ENCODE peak calls at places on chromosomes 3 and 15, in seven cellular contexts. One of them, this sample, is unnamed.

GRCh38 chr3:64764386-64764929 is 76.7 kb upstream of the ADAMTS9 start:
- DNase-seq in tibial artery: no peak
- DNase-seq in PC-3: no peak
- DNase-seq in psoas muscle: no peak
- DNase-seq in heart right ventricle: no peak
- DNase-seq in IMR-90: no peak
- DNase-seq in CD8-positive, alpha-beta T cell: no peak
- DNase-seq in this sample: no peak

GRCh38 chr3:42185044-42185443 is 80.9 kb downstream of the CCK start:
- DNase-seq in CD8-positive, alpha-beta T cell: no peak
- DNase-seq in IMR-90: peak
- DNase-seq in psoas muscle: no peak
- DNase-seq in PC-3: peak
- DNase-seq in tibial artery: no peak
- DNase-seq in heart right ventricle: no peak
- DNase-seq in this sample: no peak

GRCh38 chr3:179681492-179682263 is 28.8 kb downstream of the USP13 start:
- DNase-seq in IMR-90: peak
- DNase-seq in tibial artery: no peak
- DNase-seq in psoas muscle: no peak
- DNase-seq in heart right ventricle: no peak
- DNase-seq in PC-3: no peak
- DNase-seq in CD8-positive, alpha-beta T cell: no peak
- DNase-seq in this sample: no peak

GRCh38 chr3:182740710-182741109 is 52.6 kb upstream of the ATP11B start:
- DNase-seq in tibial artery: no peak
- DNase-seq in IMR-90: no peak
- DNase-seq in psoas muscle: no peak
- DNase-seq in CD8-positive, alpha-beta T cell: no peak
- DNase-seq in heart right ventricle: no peak
- DNase-seq in PC-3: peak
- DNase-seq in this sample: no peak

GRCh38 chr15:42575188-42576039 is at the start of gene STARD9:
- DNase-seq in heart right ventricle: peak
- DNase-seq in tibial artery: peak
- DNase-seq in PC-3: peak
- DNase-seq in CD8-positive, alpha-beta T cell: peak
- DNase-seq in psoas muscle: peak
- DNase-seq in IMR-90: peak
- DNase-seq in this sample: peak

GRCh38 chr3:63872135-63872924 is 8.7 kb downstream of the ATXN7 start:
- DNase-seq in heart right ventricle: no peak
- DNase-seq in psoas muscle: no peak
- DNase-seq in tibial artery: no peak
- DNase-seq in PC-3: peak
- DNase-seq in IMR-90: peak
- DNase-seq in CD8-positive, alpha-beta T cell: no peak
- DNase-seq in this sample: no peak

GRCh38 chr3:182238141-182238540 is 526.4 kb downstream of the SOX2 start:
- DNase-seq in CD8-positive, alpha-beta T cell: no peak
- DNase-seq in tibial artery: no peak
- DNase-seq in psoas muscle: peak
- DNase-seq in heart right ventricle: peak
- DNase-seq in IMR-90: no peak
- DNase-seq in PC-3: no peak
- DNase-seq in this sample: peak

GRCh38 chr15:100945006-100945405 is 25.8 kb downstream of the LRRK1 start:
- DNase-seq in CD8-positive, alpha-beta T cell: no peak
- DNase-seq in tibial artery: no peak
- DNase-seq in PC-3: no peak
- DNase-seq in heart right ventricle: no peak
- DNase-seq in IMR-90: peak
- DNase-seq in psoas muscle: no peak
- DNase-seq in this sample: no peak

GRCh38 chr3:179146911-179147570 is 1.1 kb upstream of the PIK3CA start:
- DNase-seq in tibial artery: no peak
- DNase-seq in CD8-positive, alpha-beta T cell: no peak
- DNase-seq in psoas muscle: no peak
- DNase-seq in heart right ventricle: peak
- DNase-seq in PC-3: peak
- DNase-seq in IMR-90: peak
- DNase-seq in this sample: no peak

GRCh38 chr3:55719508-55719907 is 232.4 kb upstream of the WNT5A start:
- DNase-seq in heart right ventricle: no peak
- DNase-seq in IMR-90: no peak
- DNase-seq in PC-3: no peak
- DNase-seq in tibial artery: no peak
- DNase-seq in CD8-positive, alpha-beta T cell: no peak
- DNase-seq in psoas muscle: peak
- DNase-seq in this sample: no peak

GRCh38 chr3:183800221-183800863 is 25.0 kb downstream of the MAP6D1 start:
- DNase-seq in IMR-90: no peak
- DNase-seq in CD8-positive, alpha-beta T cell: no peak
- DNase-seq in tibial artery: no peak
- DNase-seq in heart right ventricle: no peak
- DNase-seq in psoas muscle: no peak
- DNase-seq in PC-3: no peak
- DNase-seq in this sample: no peak

GRCh38 chr15:75542386-75542797 is 36.7 kb downstream of the PTPN9 start:
- DNase-seq in CD8-positive, alpha-beta T cell: no peak
- DNase-seq in PC-3: no peak
- DNase-seq in IMR-90: no peak
- DNase-seq in tibial artery: no peak
- DNase-seq in heart right ventricle: no peak
- DNase-seq in psoas muscle: no peak
- DNase-seq in this sample: no peak

GRCh38 chr3:156135921-156136655 is 15.7 kb downstream of the KCNAB1 start:
- DNase-seq in heart right ventricle: no peak
- DNase-seq in IMR-90: no peak
- DNase-seq in tibial artery: no peak
- DNase-seq in CD8-positive, alpha-beta T cell: no peak
- DNase-seq in psoas muscle: no peak
- DNase-seq in PC-3: no peak
- DNase-seq in this sample: no peak

GRCh38 chr3:21462151-21462550 is 288.9 kb downstream of the ZNF385D start:
- DNase-seq in CD8-positive, alpha-beta T cell: no peak
- DNase-seq in IMR-90: no peak
- DNase-seq in tibial artery: no peak
- DNase-seq in psoas muscle: no peak
- DNase-seq in PC-3: no peak
- DNase-seq in heart right ventricle: no peak
- DNase-seq in this sample: no peak

GRCh38 chr3:73324203-73325155 is 263.0 kb downstream of the EBLN2 start:
- DNase-seq in tibial artery: no peak
- DNase-seq in heart right ventricle: no peak
- DNase-seq in PC-3: no peak
- DNase-seq in psoas muscle: no peak
- DNase-seq in CD8-positive, alpha-beta T cell: no peak
- DNase-seq in IMR-90: no peak
- DNase-seq in this sample: no peak

GRCh38 chr3:73094127-73094526 is 32.7 kb downstream of the EBLN2 start:
- DNase-seq in PC-3: no peak
- DNase-seq in tibial artery: no peak
- DNase-seq in CD8-positive, alpha-beta T cell: no peak
- DNase-seq in psoas muscle: no peak
- DNase-seq in IMR-90: no peak
- DNase-seq in heart right ventricle: no peak
- DNase-seq in this sample: no peak

GRCh38 chr3:39101022-39101689 is 6.3 kb downstream of the GORASP1 start:
- DNase-seq in tibial artery: no peak
- DNase-seq in IMR-90: peak
- DNase-seq in psoas muscle: no peak
- DNase-seq in CD8-positive, alpha-beta T cell: no peak
- DNase-seq in heart right ventricle: no peak
- DNase-seq in PC-3: peak
- DNase-seq in this sample: no peak

GRCh38 chr3:37743974-37744373 is 117.7 kb upstream of the CTDSPL start:
- DNase-seq in IMR-90: no peak
- DNase-seq in psoas muscle: no peak
- DNase-seq in PC-3: no peak
- DNase-seq in heart right ventricle: no peak
- DNase-seq in CD8-positive, alpha-beta T cell: no peak
- DNase-seq in tibial artery: no peak
- DNase-seq in this sample: no peak
- TF ChIP-seq CTCF in IMR-90: no peak
- TF ChIP-seq CTCF in psoas muscle: no peak
- TF ChIP-seq CTCF in PC-3: no peak
- TF ChIP-seq CTCF in heart right ventricle: no peak
- TF ChIP-seq CTCF in CD8-positive, alpha-beta T cell: no peak
- TF ChIP-seq CTCF in tibial artery: no peak
- TF ChIP-seq CTCF in this sample: no peak

DNA sequence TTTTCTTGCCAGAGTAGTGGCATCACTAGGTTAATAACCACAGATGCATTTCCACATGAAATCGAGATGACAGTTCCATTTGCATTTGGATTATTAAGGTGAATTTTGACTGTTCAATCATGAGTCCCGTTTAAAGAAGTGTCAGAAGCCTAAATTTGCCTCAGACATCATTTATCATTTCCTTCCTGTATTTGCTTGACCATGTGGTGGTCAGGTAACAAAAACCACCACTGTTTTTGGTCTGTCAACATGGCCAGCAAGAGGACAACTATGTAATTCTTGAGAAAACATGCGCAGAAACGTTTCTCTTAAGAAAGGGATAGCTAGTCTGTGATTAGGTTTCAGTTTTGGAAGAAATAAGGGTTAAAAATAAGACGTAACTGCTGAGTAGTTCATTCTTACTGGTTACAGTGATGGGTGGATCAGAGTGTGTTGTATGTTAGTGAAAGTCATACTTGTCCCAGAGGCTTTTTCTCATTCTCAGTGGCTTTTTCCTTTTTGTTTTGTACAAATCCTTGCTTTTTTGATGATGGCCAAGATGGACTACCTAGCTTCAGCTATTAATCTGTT is 204.5 kb downstream of the AKAP13 start:
- DNase-seq in IMR-90: no peak
- DNase-seq in heart right ventricle: no peak
- DNase-seq in tibial artery: no peak
- DNase-seq in CD8-positive, alpha-beta T cell: no peak
- DNase-seq in psoas muscle: no peak
- DNase-seq in PC-3: no peak
- DNase-seq in this sample: no peak
- H3K4me3 ChIP-seq in IMR-90: no peak
- H3K4me3 ChIP-seq in heart right ventricle: peak
- H3K4me3 ChIP-seq in tibial artery: no peak
- H3K4me3 ChIP-seq in CD8-positive, alpha-beta T cell: no peak
- H3K4me3 ChIP-seq in psoas muscle: peak
- H3K4me3 ChIP-seq in PC-3: no peak
- H3K4me3 ChIP-seq in this sample: no peak

GRCh38 chr3:197203714-197204146 is 94.7 kb downstream of the DLG1 start:
- DNase-seq in IMR-90: no peak
- DNase-seq in tibial artery: no peak
- DNase-seq in heart right ventricle: no peak
- DNase-seq in psoas muscle: no peak
- DNase-seq in PC-3: no peak
- DNase-seq in CD8-positive, alpha-beta T cell: no peak
- DNase-seq in this sample: no peak
- TF ChIP-seq CTCF in IMR-90: no peak
- TF ChIP-seq CTCF in tibial artery: no peak
- TF ChIP-seq CTCF in heart right ventricle: no peak
- TF ChIP-seq CTCF in psoas muscle: no peak
- TF ChIP-seq CTCF in PC-3: no peak
- TF ChIP-seq CTCF in CD8-positive, alpha-beta T cell: no peak
- TF ChIP-seq CTCF in this sample: no peak

DNA sequence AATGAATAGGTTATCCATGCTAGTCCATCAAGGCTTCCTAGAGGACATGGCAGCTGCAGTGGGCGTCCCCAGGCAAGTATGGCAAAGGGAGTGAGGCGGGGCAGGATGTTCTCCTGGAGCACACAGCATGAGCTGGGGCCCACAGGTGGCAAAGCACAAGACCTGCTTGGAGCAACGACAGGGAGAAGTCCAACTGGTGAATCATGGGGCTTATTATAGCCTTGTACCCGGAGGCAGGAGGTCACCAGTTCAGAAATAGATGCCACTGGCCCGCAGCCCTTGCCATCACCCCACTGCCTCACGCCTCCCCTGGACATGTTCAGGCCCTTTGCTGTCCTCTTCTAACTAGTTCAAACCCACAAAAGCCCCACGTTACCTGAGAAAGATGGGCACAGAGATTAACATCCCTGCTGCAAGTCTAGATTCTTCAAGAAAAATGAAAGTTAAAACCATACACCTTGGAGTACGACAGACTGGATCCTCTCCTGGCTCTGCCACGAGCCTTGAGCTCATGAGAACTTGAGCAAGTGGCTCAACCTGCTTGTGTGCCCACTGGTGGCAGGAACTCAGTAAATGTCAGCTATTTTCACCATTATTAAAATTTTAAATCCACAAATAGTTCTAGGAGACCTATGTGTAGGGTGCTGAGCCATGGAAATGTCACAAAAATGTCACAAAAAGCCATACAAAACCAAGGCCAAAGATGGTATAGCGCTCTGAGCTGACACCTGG is 1.8 kb upstream of the SRGAP3 start:
- DNase-seq in CD8-positive, alpha-beta T cell: no peak
- DNase-seq in PC-3: no peak
- DNase-seq in heart right ventricle: peak
- DNase-seq in psoas muscle: peak
- DNase-seq in IMR-90: no peak
- DNase-seq in tibial artery: no peak
- DNase-seq in this sample: no peak
- H3K4me3 ChIP-seq in CD8-positive, alpha-beta T cell: no peak
- H3K4me3 ChIP-seq in PC-3: no peak
- H3K4me3 ChIP-seq in heart right ventricle: no peak
- H3K4me3 ChIP-seq in psoas muscle: no peak
- H3K4me3 ChIP-seq in IMR-90: no peak
- H3K4me3 ChIP-seq in tibial artery: no peak
- H3K4me3 ChIP-seq in this sample: no peak

GRCh38 chr15:31300981-31301686 is 25.5 kb upstream of the KLF13 start:
- DNase-seq in CD8-positive, alpha-beta T cell: no peak
- DNase-seq in tibial artery: no peak
- DNase-seq in psoas muscle: peak
- DNase-seq in heart right ventricle: peak
- DNase-seq in IMR-90: no peak
- DNase-seq in PC-3: no peak
- DNase-seq in this sample: no peak

GRCh38 chr15:31297880-31298456 is 28.7 kb upstream of the KLF13 start:
- DNase-seq in tibial artery: no peak
- DNase-seq in heart right ventricle: no peak
- DNase-seq in CD8-positive, alpha-beta T cell: no peak
- DNase-seq in PC-3: peak
- DNase-seq in psoas muscle: no peak
- DNase-seq in IMR-90: no peak
- DNase-seq in this sample: no peak

GRCh38 chr15:31300208-31300661 is 26.4 kb upstream of the KLF13 start:
- DNase-seq in PC-3: no peak
- DNase-seq in CD8-positive, alpha-beta T cell: no peak
- DNase-seq in tibial artery: no peak
- DNase-seq in heart right ventricle: peak
- DNase-seq in psoas muscle: peak
- DNase-seq in IMR-90: no peak
- DNase-seq in this sample: no peak

GRCh38 chr15:31298707-31299172 is 27.9 kb upstream of the KLF13 start:
- DNase-seq in heart right ventricle: peak
- DNase-seq in psoas muscle: no peak
- DNase-seq in CD8-positive, alpha-beta T cell: no peak
- DNase-seq in tibial artery: no peak
- DNase-seq in IMR-90: no peak
- DNase-seq in PC-3: no peak
- DNase-seq in this sample: peak

GRCh38 chr15:31299588-31300207 is 26.9 kb upstream of the KLF13 start:
- DNase-seq in PC-3: no peak
- DNase-seq in tibial artery: no peak
- DNase-seq in CD8-positive, alpha-beta T cell: no peak
- DNase-seq in heart right ventricle: no peak
- DNase-seq in psoas muscle: no peak
- DNase-seq in IMR-90: no peak
- DNase-seq in this sample: no peak
- TF ChIP-seq CTCF in PC-3: no peak
- TF ChIP-seq CTCF in tibial artery: no peak
- TF ChIP-seq CTCF in CD8-positive, alpha-beta T cell: no peak
- TF ChIP-seq CTCF in heart right ventricle: no peak
- TF ChIP-seq CTCF in psoas muscle: no peak
- TF ChIP-seq CTCF in IMR-90: no peak
- TF ChIP-seq CTCF in this sample: no peak

This sample was measured in left lung.